ENCODE peak calls at places on chromosomes 4 and X, in eight cellular contexts. G is fibroblast of lung; Y is choroid plexus epithelial cell; B is HT-29; D is DMS53; K is CD4-positive, alpha-beta T cell; F is NCI-H1092; I is stimulated activated CD8-positive, alpha-beta memory T cell treated with anti-CD3 and anti-CD28 coated beads, Interleukin-4, amount 100 ng/mL, for 48 hours. A is an unnamed sample.

GRCh38 chrX:44914532-44915198 is 41.7 kb downstream of the KDM6A start:
- DNase-seq in F (no peak), G (peak), B (no peak), D (no peak), K (no peak), Y (peak), I (no peak), A (peak)

GRCh38 chr4:184815046-184815877 is 10.5 kb downstream of the ACSL1 start:
- DNase-seq in I (no peak), K (no peak), F (peak), D (peak), Y (peak), B (peak), G (peak), A (peak)

GRCh38 chrX:65985922-65986588 is 53.8 kb downstream of the VSIG4 start:
- DNase-seq in B (peak), F (no peak), I (peak), Y (peak), G (peak), D (peak), K (peak), A (peak)

GRCh38 chrX:21166302-21166982 is 207.8 kb upstream of the CNKSR2 start:
- DNase-seq in I (no peak), F (no peak), D (no peak), B (no peak), G (peak), K (no peak), Y (peak), A (peak)

GRCh38 chrX:6793000-6793399 is 258.1 kb upstream of the VCX3A start:
- DNase-seq in G (no peak), I (no peak), B (no peak), Y (no peak), K (no peak), F (no peak), D (no peak), A (no peak)

GRCh38 chr4:175499735-175500352 is 312.2 kb downstream of the GPM6A start:
- DNase-seq in K (no peak), F (no peak), Y (no peak), G (no peak), B (no peak), D (no peak), I (no peak), A (no peak)

GRCh38 chrX:102599950-102600579 is 750 bp downstream of the ARMCX5 start:
- DNase-seq in F (no peak), K (no peak), B (peak), I (no peak), Y (peak), G (peak), D (peak), A (peak)

GRCh38 chrX:72716766-72717165 is 2.7 kb upstream of the PHKA1 start:
- DNase-seq in I (no peak), G (peak), Y (no peak), B (no peak), K (no peak), F (no peak), D (peak), A (no peak)

GRCh38 chr4:125986307-125986706 is 671.6 kb downstream of the FAT4 start:
- DNase-seq in K (no peak), D (no peak), G (no peak), F (no peak), B (no peak), Y (no peak), I (no peak), A (no peak)

GRCh38 chr4:78057135-78057599 is at the start of gene FRAS1:
- DNase-seq in B (no peak), K (no peak), I (peak), G (peak), F (peak), Y (peak), D (peak), A (no peak)

A was measured in Caki2.